ENCODE peak calls at places on chromosomes 7 and 10, in four cellular contexts. D, F, U and B are unnamed samples.

GRCh38 chr10:29780096-29780495 is 145.3 kb upstream of the SVIL start:
- DNase-seq in D (no peak), F (no peak), U (no peak), B (no peak)

GRCh38 chr7:98836811-98837631 is 32.8 kb downstream of the TMEM130 start:
- DNase-seq in D (no peak), F (no peak), U (peak; percentile 9), B (peak; percentile 89)

GRCh38 chr10:96401036-96401435 is 42.2 kb upstream of the OPALIN start:
- DNase-seq in D (no peak), F (no peak), U (no peak), B (no peak)

GRCh38 chr10:43210556-43210955 is 56.3 kb downstream of the RASGEF1A start:
- DNase-seq in D (no peak), F (peak; percentile 25), U (no peak), B (no peak)

GRCh38 chr7:37287093-37287492 is 161.6 kb downstream of the ELMO1 start:
- DNase-seq in D (no peak), F (no peak), U (no peak), B (no peak)

GRCh38 chr7:106199813-106200364 is 84.9 kb downstream of the NAMPT start:
- DNase-seq in D (no peak), F (no peak), U (no peak), B (no peak)

GRCh38 chr7:77933394-77933793 is 134.8 kb downstream of the PHTF2 start:
- DNase-seq in D (peak; percentile 18), F (no peak), U (no peak), B (no peak)

GRCh38 chr7:112889268-112889667 is 99.1 kb upstream of the TMEM168 start:
- DNase-seq in D (no peak), F (no peak), U (no peak), B (no peak)